ENCODE peak calls at places on chromosomes 2 and 18, in five cellular contexts. One of them, this sample, is unnamed. For H3K4me1, the result is how much of the 10 kb centered on the place peaks cover.

GRCh38 chr2:240452471-240453256 is 17.2 kb downstream of the GPC1 start:
- DNase-seq in adrenal gland: peak
- DNase-seq in transverse colon: peak
- DNase-seq in tibial nerve: no peak
- DNase-seq in stomach: peak
- DNase-seq in this sample: peak

GRCh38 chr2:240800241-240800640 is 19.8 kb downstream of the KIF1A start:
- DNase-seq in adrenal gland: no peak
- DNase-seq in stomach: no peak
- DNase-seq in transverse colon: no peak
- DNase-seq in tibial nerve: no peak
- DNase-seq in this sample: peak

GRCh38 chr18:51020536-51020935 is 9.5 kb upstream of the SMAD4 start:
- DNase-seq in adrenal gland: no peak
- DNase-seq in tibial nerve: no peak
- DNase-seq in transverse colon: no peak
- DNase-seq in stomach: no peak
- DNase-seq in this sample: no peak

GRCh38 chr2:152715854-152716428 is 1.3 kb downstream of the PRPF40A start:
- DNase-seq in transverse colon: no peak
- DNase-seq in tibial nerve: no peak
- DNase-seq in adrenal gland: no peak
- DNase-seq in stomach: no peak
- DNase-seq in this sample: no peak

GRCh38 chr2:160278101-160278888 is 78.2 kb upstream of the ITGB6 start:
- DNase-seq in adrenal gland: no peak
- DNase-seq in transverse colon: no peak
- DNase-seq in tibial nerve: no peak
- DNase-seq in stomach: no peak
- DNase-seq in this sample: no peak

GRCh38 chr2:55518846-55519167 is 711 bp upstream of the CFAP36 start:
- DNase-seq in stomach: no peak
- DNase-seq in tibial nerve: no peak
- DNase-seq in adrenal gland: peak
- DNase-seq in transverse colon: no peak
- DNase-seq in this sample: no peak

GRCh38 chr2:216349366-216349765 is 22.9 kb downstream of the MARCHF4 start:
- DNase-seq in transverse colon: no peak
- DNase-seq in adrenal gland: no peak
- DNase-seq in stomach: no peak
- DNase-seq in tibial nerve: no peak
- DNase-seq in this sample: no peak

GRCh38 chr18:50726960-50727589 is 92.7 kb downstream of the MRO start:
- DNase-seq in adrenal gland: peak
- DNase-seq in transverse colon: no peak
- DNase-seq in tibial nerve: no peak
- DNase-seq in stomach: no peak
- DNase-seq in this sample: no peak

GRCh38 chr18:60667016-60667415 is 294.4 kb upstream of the MC4R start:
- DNase-seq in stomach: no peak
- DNase-seq in adrenal gland: no peak
- DNase-seq in transverse colon: no peak
- DNase-seq in tibial nerve: no peak
- DNase-seq in this sample: no peak

GRCh38 chr2:150610670-150611279 is 123.3 kb upstream of the RND3 start:
- DNase-seq in stomach: peak
- DNase-seq in transverse colon: peak
- DNase-seq in tibial nerve: no peak
- DNase-seq in adrenal gland: peak
- DNase-seq in this sample: no peak

GRCh38 chr2:119179951-119180350 is 21.4 kb upstream of the C1QL2 start:
- DNase-seq in transverse colon: no peak
- DNase-seq in tibial nerve: no peak
- DNase-seq in stomach: no peak
- DNase-seq in adrenal gland: no peak
- DNase-seq in this sample: no peak

GRCh38 chr2:190843874-190844699 is 36.5 kb upstream of the GLS start:
- DNase-seq in stomach: no peak
- DNase-seq in tibial nerve: no peak
- DNase-seq in transverse colon: no peak
- DNase-seq in adrenal gland: peak
- DNase-seq in this sample: no peak

GRCh38 chr2:171451074-171451473 is 17.0 kb downstream of the DCAF17 start:
- DNase-seq in stomach: no peak
- DNase-seq in transverse colon: no peak
- DNase-seq in adrenal gland: no peak
- DNase-seq in tibial nerve: no peak
- DNase-seq in this sample: no peak

GRCh38 chr2:219454217-219454616 is 19.6 kb downstream of the SPEG start:
- DNase-seq in tibial nerve: no peak
- DNase-seq in transverse colon: no peak
- DNase-seq in stomach: no peak
- DNase-seq in adrenal gland: no peak
- DNase-seq in this sample: no peak

GRCh38 chr18:45651269-45651668 is 36.0 kb downstream of the SLC14A2 start:
- DNase-seq in adrenal gland: no peak
- DNase-seq in transverse colon: no peak
- DNase-seq in tibial nerve: no peak
- DNase-seq in stomach: no peak
- DNase-seq in this sample: no peak

GRCh38 chr2:136114392-136114791 is 3.6 kb downstream of the CXCR4 start:
- DNase-seq in adrenal gland: no peak
- DNase-seq in transverse colon: no peak
- DNase-seq in tibial nerve: no peak
- DNase-seq in stomach: no peak
- DNase-seq in this sample: no peak

GRCh38 chr2:240210198-240210965 is 69.9 kb upstream of the OTOS start:
- DNase-seq in adrenal gland: no peak
- DNase-seq in transverse colon: no peak
- DNase-seq in tibial nerve: no peak
- DNase-seq in stomach: no peak
- DNase-seq in this sample: no peak

GRCh38 chr2:151891566-151892194 is 63.5 kb upstream of the ARL5A start:
- DNase-seq in transverse colon: peak
- DNase-seq in stomach: no peak
- DNase-seq in tibial nerve: no peak
- DNase-seq in adrenal gland: peak
- DNase-seq in this sample: no peak

GRCh38 chr2:25379535-25379934 is 37.8 kb upstream of the DNMT3A start:
- DNase-seq in adrenal gland: no peak
- DNase-seq in stomach: peak
- DNase-seq in transverse colon: no peak
- DNase-seq in tibial nerve: no peak
- DNase-seq in this sample: no peak

GRCh38 chr18:68660355-68661183 is 54.3 kb downstream of the TMX3 start:
- DNase-seq in tibial nerve: no peak
- DNase-seq in stomach: no peak
- DNase-seq in adrenal gland: no peak
- DNase-seq in transverse colon: no peak
- DNase-seq in this sample: no peak

GRCh38 chr2:230447455-230448451 is 31.8 kb downstream of the SP100 start:
- DNase-seq in adrenal gland: no peak
- DNase-seq in stomach: no peak
- DNase-seq in transverse colon: no peak
- DNase-seq in tibial nerve: no peak
- DNase-seq in this sample: no peak

GRCh38 chr2:149363953-149364352 is 33.6 kb downstream of the LYPD6 start:
- DNase-seq in transverse colon: no peak
- DNase-seq in adrenal gland: no peak
- DNase-seq in stomach: no peak
- DNase-seq in tibial nerve: no peak
- DNase-seq in this sample: no peak

GRCh38 chr2:9703701-9704221 is 73.0 kb upstream of the YWHAQ start:
- DNase-seq in adrenal gland: peak
- DNase-seq in tibial nerve: peak
- DNase-seq in transverse colon: peak
- DNase-seq in stomach: peak
- DNase-seq in this sample: peak

GRCh38 chr2:133324150-133324561 is 244.1 kb downstream of the NCKAP5 start:
- DNase-seq in stomach: no peak
- DNase-seq in transverse colon: no peak
- DNase-seq in tibial nerve: no peak
- DNase-seq in adrenal gland: no peak
- DNase-seq in this sample: no peak

GRCh38 chr2:169933124-169933711 is 106.0 kb downstream of the UBR3 start:
- DNase-seq in stomach: no peak
- DNase-seq in tibial nerve: no peak
- DNase-seq in transverse colon: no peak
- DNase-seq in adrenal gland: no peak
- DNase-seq in this sample: no peak

GRCh38 chr2:237517990-237518389 is 30.9 kb downstream of the MLPH start:
- DNase-seq in transverse colon: no peak
- DNase-seq in adrenal gland: no peak
- DNase-seq in tibial nerve: no peak
- DNase-seq in stomach: no peak
- DNase-seq in this sample: no peak

GRCh38 chr2:177281400-177282021 is 17.0 kb upstream of the NFE2L2 start:
- DNase-seq in stomach: no peak
- DNase-seq in tibial nerve: no peak
- DNase-seq in transverse colon: no peak
- DNase-seq in adrenal gland: peak
- DNase-seq in this sample: peak

GRCh38 chr2:205540066-205540465 is 142.2 kb upstream of the NRP2 start:
- DNase-seq in stomach: no peak
- DNase-seq in tibial nerve: no peak
- DNase-seq in transverse colon: no peak
- DNase-seq in adrenal gland: no peak
- DNase-seq in this sample: no peak

GRCh38 chr2:117853873-117854272 is 39.4 kb downstream of the DDX18 start:
- DNase-seq in adrenal gland: no peak
- DNase-seq in tibial nerve: no peak
- DNase-seq in transverse colon: no peak
- DNase-seq in stomach: no peak
- DNase-seq in this sample: no peak

GRCh38 chr2:118841450-118841827 is 6.0 kb downstream of the EN1 start:
- DNase-seq in tibial nerve: no peak
- DNase-seq in transverse colon: no peak
- DNase-seq in stomach: no peak
- DNase-seq in adrenal gland: no peak
- DNase-seq in this sample: no peak

GRCh38 chr18:22560283-22560627 is 142.5 kb upstream of the CTAGE1 start:
- DNase-seq in stomach: no peak
- DNase-seq in transverse colon: no peak
- DNase-seq in tibial nerve: no peak
- DNase-seq in adrenal gland: no peak
- DNase-seq in this sample: no peak

GRCh38 chr18:22559414-22560282 is 141.9 kb upstream of the CTAGE1 start:
- DNase-seq in transverse colon: peak
- DNase-seq in stomach: peak
- DNase-seq in adrenal gland: peak
- DNase-seq in tibial nerve: peak
- DNase-seq in this sample: no peak

GRCh38 chr18:22563098-22563707 is 145.5 kb upstream of the CTAGE1 start:
- DNase-seq in transverse colon: peak
- DNase-seq in stomach: peak
- DNase-seq in adrenal gland: peak
- DNase-seq in tibial nerve: peak
- DNase-seq in this sample: no peak

GRCh38 chr18:22558945-22559385 is 141.2 kb upstream of the CTAGE1 start:
- DNase-seq in transverse colon: peak
- DNase-seq in stomach: peak
- DNase-seq in adrenal gland: peak
- DNase-seq in tibial nerve: peak
- DNase-seq in this sample: peak

GRCh38 chr18:22560797-22561196 is 143.1 kb upstream of the CTAGE1 start:
- DNase-seq in stomach: no peak
- DNase-seq in tibial nerve: no peak
- DNase-seq in adrenal gland: no peak
- DNase-seq in transverse colon: no peak
- DNase-seq in this sample: no peak
- H3K4me1 ChIP-seq in stomach: under half
- H3K4me1 ChIP-seq in tibial nerve: under half
- H3K4me1 ChIP-seq in adrenal gland: under half
- H3K4me1 ChIP-seq in transverse colon: under half
- H3K4me1 ChIP-seq in this sample: under half

DNA sequence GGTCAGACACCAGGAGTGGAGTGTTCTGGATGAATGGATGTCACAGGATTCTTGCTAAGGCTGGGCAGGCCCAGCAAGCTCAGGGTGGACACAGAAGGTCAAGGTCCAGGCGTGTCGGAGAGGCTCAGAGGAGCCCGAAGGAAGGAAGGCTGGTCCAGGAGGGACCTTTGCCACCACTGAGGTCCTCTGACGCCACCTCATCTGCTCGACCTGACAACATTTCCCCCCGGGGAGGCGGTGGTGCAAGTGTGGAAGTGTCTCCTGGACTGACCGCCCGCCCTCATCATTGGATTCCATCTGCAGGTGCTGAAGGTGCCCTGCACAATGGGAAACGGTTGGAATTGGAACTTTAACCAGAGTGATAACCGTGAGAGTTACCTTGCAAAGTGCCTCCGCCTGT is 124.6 kb downstream of the RTP5 start:
- DNase-seq in stomach: peak
- DNase-seq in transverse colon: no peak
- DNase-seq in adrenal gland: no peak
- DNase-seq in tibial nerve: no peak
- DNase-seq in this sample: peak
- TF ChIP-seq POLR2A in stomach: no peak
- TF ChIP-seq POLR2A in transverse colon: no peak
- TF ChIP-seq POLR2A in adrenal gland: no peak
- TF ChIP-seq POLR2A in tibial nerve: no peak
- TF ChIP-seq POLR2A in this sample: no peak

DNA sequence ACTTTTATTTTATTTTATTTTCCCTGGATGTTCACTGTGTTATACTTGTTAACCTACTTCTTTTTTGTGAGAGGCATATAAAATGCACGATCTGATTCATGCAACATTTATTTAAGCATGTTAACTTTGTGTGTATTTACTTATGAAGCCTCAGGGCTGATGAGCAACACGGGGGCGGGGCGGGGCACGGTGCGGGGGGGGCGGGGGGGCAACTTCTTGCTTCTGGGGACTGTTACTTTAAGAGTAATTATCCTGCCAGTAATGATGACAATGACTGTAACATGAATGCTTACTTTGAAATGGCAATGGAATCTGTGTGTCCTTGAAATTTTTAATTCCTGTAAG is 118.4 kb downstream of the AQP4 start:
- DNase-seq in stomach: no peak
- DNase-seq in tibial nerve: no peak
- DNase-seq in transverse colon: no peak
- DNase-seq in adrenal gland: peak
- DNase-seq in this sample: no peak
- H3K4me3 ChIP-seq in stomach: no peak
- H3K4me3 ChIP-seq in tibial nerve: no peak
- H3K4me3 ChIP-seq in transverse colon: no peak
- H3K4me3 ChIP-seq in adrenal gland: no peak
- H3K4me3 ChIP-seq in this sample: no peak

DNA sequence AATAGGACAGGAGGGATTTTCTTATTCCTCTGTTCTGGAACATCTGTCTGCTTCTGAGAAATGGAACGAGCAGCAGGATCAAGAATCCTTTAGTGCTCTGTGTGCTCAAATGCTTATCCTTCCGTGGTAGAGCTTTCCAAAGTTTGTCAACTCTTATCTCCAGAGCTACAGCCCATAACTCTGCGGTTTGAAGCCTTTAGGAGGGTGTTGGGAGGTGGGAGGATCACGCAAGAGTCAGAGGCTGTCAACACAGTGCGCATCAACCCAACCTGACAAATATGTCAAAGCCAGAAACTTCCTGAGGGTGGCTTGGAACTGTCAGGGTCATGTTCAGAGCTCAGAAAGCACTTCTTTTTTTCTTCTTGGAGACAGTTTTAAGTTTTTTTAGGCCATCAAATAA is 95.9 kb downstream of the CRIM1 start:
- DNase-seq in adrenal gland: no peak
- DNase-seq in transverse colon: no peak
- DNase-seq in tibial nerve: no peak
- DNase-seq in stomach: no peak
- DNase-seq in this sample: no peak
- H3K4me1 ChIP-seq in adrenal gland: under half
- H3K4me1 ChIP-seq in transverse colon: under half
- H3K4me1 ChIP-seq in tibial nerve: half or more
- H3K4me1 ChIP-seq in stomach: under half
- H3K4me1 ChIP-seq in this sample: under half